ENCODE peak calls at places on chromosome 4, in four cellular contexts. W is transverse colon, V is A549, E is GM12878. H is an unnamed sample.

GRCh38 chr4:7154351-7154981 is 37.9 kb upstream of the SORCS2 start:
- DNase-seq in W (no peak), E (no peak), V (no peak), H (no peak)

GRCh38 chr4:83139514-83140156 is 25.1 kb upstream of the PLAC8 start:
- DNase-seq in W (peak), V (no peak), E (no peak), H (no peak)

GRCh38 chr4:43391084-43391483 is 498.6 kb downstream of the GRXCR1 start:
- DNase-seq in W (no peak), V (no peak), E (no peak), H (no peak)

GRCh38 chr4:128818442-128818841 is 8.9 kb downstream of the JADE1 start:
- DNase-seq in V (no peak), E (no peak), W (no peak), H (no peak)

GRCh38 chr4:101870874-101871273 is 80.3 kb downstream of the BANK1 start:
- DNase-seq in W (no peak), V (no peak), E (no peak), H (no peak)

GRCh38 chr4:146582864-146583263 is 55.8 kb upstream of the POU4F2 start:
- DNase-seq in W (no peak), V (no peak), E (no peak), H (no peak)

GRCh38 chr4:80035336-80035735 is 37.7 kb downstream of the ANTXR2 start:
- DNase-seq in V (no peak), W (peak), E (no peak), H (peak)

GRCh38 chr4:25760518-25761157 is 102.2 kb downstream of the SEL1L3 start:
- DNase-seq in E (no peak), W (no peak), V (no peak), H (no peak)

GRCh38 chr4:37662861-37663390 is 23.2 kb downstream of the RELL1 start:
- DNase-seq in W (no peak), E (no peak), V (peak), H (no peak)

GRCh38 chr4:108166441-108167315 is 2.1 kb downstream of the LEF1 start:
- DNase-seq in V (no peak), E (no peak), W (peak), H (peak)

GRCh38 chr4:128521634-128522253 is 234.1 kb upstream of the PGRMC2 start:
- DNase-seq in W (no peak), V (peak), E (no peak), H (no peak)

GRCh38 chr4:120524237-120524636 is 398.3 kb downstream of the PRDM5 start:
- DNase-seq in W (no peak), E (no peak), V (no peak), H (no peak)

GRCh38 chr4:113468165-113469022 is 293.1 kb downstream of the CAMK2D start:
- DNase-seq in W (peak), V (peak), E (no peak), H (peak)

GRCh38 chr4:168877779-168878491 is 132.1 kb downstream of the CBR4 start:
- DNase-seq in W (no peak), E (no peak), V (no peak), H (no peak)

GRCh38 chr4:184417802-184418511 is 56.4 kb downstream of the IRF2 start:
- DNase-seq in E (peak), V (peak), W (no peak), H (no peak)

GRCh38 chr4:65502151-65502691 is 168.1 kb downstream of the EPHA5 start:
- DNase-seq in W (no peak), E (no peak), V (peak), H (no peak)

GRCh38 chr4:48187813-48188212 is 53.8 kb upstream of the TXK start:
- DNase-seq in E (no peak), W (no peak), V (no peak), H (no peak)
- TF ChIP-seq EP300 in E (no peak), W (no peak), V (no peak), H (no peak)

GRCh38 chr4:19403786-19404185 is 847.9 kb upstream of the SLIT2 start:
- DNase-seq in W (no peak), V (no peak), E (no peak), H (no peak)
- TF ChIP-seq EP300 in W (no peak), V (no peak), E (no peak), H (no peak)

GRCh38 chr4:94038195-94038594 is 169.5 kb upstream of the SMARCAD1 start:
- DNase-seq in V (no peak), W (no peak), E (no peak), H (no peak)

GRCh38 chr4:94036964-94037363 is 170.7 kb upstream of the SMARCAD1 start:
- DNase-seq in W (no peak), V (no peak), E (no peak), H (no peak)

DNA sequence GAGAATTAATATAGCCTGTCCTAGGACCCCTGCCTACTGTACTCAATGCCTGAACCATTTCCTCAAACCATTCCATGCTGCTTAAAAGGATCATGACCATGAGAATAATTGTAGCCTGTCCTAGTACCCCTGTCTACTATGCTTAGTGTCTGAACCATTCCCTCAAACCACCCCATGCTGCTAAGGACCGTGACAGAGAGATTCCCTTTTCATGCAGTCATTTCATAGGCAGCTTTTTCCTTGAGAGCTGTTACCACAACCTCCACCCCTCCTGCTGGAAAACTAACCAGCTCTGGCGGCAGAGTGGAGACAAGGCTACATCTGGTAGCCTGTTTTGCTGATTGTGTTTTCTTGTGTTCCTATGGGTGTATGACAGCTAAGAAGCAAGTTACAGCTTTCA is 174.9 kb upstream of the SMARCAD1 start:
- DNase-seq in V (peak), E (no peak), W (no peak), H (no peak)
- TF ChIP-seq EP300 in V (no peak), E (no peak), W (no peak), H (no peak)

GRCh38 chr4:3656441-3657376 is 109.5 kb upstream of the ADRA2C start:
- DNase-seq in E (no peak), W (no peak), V (no peak), H (no peak)
- TF ChIP-seq EP300 in E (no peak), W (no peak), V (no peak), H (no peak)

DNA sequence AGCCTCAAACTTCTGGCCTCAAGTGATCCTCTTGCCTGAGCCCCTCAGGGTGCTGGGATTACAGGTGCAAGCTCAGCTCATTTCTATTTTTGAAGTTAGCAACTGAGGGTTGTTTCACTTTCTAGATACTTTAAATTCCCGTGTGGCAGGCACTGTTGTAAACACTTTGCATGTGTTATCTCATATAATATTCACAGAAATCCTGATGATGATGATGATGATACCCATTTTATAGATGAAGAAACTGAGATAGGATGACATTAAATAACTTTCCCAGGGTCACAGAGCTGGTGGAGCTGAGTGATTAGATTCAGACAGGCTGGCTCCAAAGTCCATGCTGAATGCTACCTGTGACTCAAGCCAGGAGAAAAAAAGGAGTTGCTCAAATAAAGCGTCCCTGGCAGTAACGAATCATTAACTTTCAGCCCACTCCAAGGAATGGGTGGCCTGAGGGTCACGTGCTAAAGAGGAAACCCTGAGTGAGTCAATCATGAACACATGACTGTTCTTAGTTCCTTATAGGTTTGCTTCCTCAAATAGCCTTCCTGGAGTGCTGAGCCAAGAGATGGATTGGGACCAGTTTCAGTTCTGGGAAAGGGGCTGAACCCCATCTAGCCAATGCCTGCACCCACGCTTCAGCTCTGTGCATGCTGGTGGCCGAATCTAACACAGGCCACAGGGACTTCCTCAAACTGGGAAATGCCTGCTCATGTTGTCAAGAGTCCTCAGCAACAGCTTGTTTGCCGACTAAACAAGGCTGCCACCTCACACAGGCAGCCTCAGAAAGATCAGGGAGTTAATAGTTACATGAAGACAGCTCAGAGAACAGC is 52.8 kb downstream of the RBM47 start:
- DNase-seq in W (peak), V (peak), E (peak), H (peak)
- TF ChIP-seq EP300 in W (no peak), V (no peak), E (no peak), H (no peak)